ENCODE peak calls at places on chromosome 16, in eight cellular contexts. One of them, this sample, is unnamed.

GRCh38 chr16:10871157-10871991 is 5.6 kb upstream of the CIITA start:
- DNase-seq in mucosa of descending colon: peak
- DNase-seq in A549: no peak
- DNase-seq in AG10803: peak
- DNase-seq in GM04504: peak
- DNase-seq in fibroblast of mammary gland: peak
- DNase-seq in lower lobe of right lung: peak
- DNase-seq in GM04503: peak
- DNase-seq in this sample: peak

GRCh38 chr16:27471661-27472060 is 69.7 kb downstream of the IL21R start:
- DNase-seq in A549: no peak
- DNase-seq in fibroblast of mammary gland: no peak
- DNase-seq in GM04503: no peak
- DNase-seq in mucosa of descending colon: no peak
- DNase-seq in AG10803: no peak
- DNase-seq in lower lobe of right lung: no peak
- DNase-seq in GM04504: no peak
- DNase-seq in this sample: no peak

GRCh38 chr16:80489173-80489572 is 51.6 kb upstream of the DYNLRB2 start:
- DNase-seq in GM04504: no peak
- DNase-seq in A549: no peak
- DNase-seq in lower lobe of right lung: no peak
- DNase-seq in GM04503: no peak
- DNase-seq in mucosa of descending colon: no peak
- DNase-seq in fibroblast of mammary gland: no peak
- DNase-seq in AG10803: no peak
- DNase-seq in this sample: no peak

GRCh38 chr16:11361751-11362742 is 16.8 kb downstream of the RMI2 start:
- DNase-seq in A549: no peak
- DNase-seq in mucosa of descending colon: peak
- DNase-seq in AG10803: no peak
- DNase-seq in GM04504: no peak
- DNase-seq in lower lobe of right lung: no peak
- DNase-seq in fibroblast of mammary gland: peak
- DNase-seq in GM04503: no peak
- DNase-seq in this sample: no peak

GRCh38 chr16:54446639-54447038 is 160.1 kb upstream of the IRX3 start:
- DNase-seq in lower lobe of right lung: no peak
- DNase-seq in GM04504: peak
- DNase-seq in fibroblast of mammary gland: peak
- DNase-seq in A549: no peak
- DNase-seq in AG10803: peak
- DNase-seq in GM04503: peak
- DNase-seq in mucosa of descending colon: no peak
- DNase-seq in this sample: no peak

GRCh38 chr16:50428742-50429141 is 60.0 kb upstream of the BRD7 start:
- DNase-seq in lower lobe of right lung: no peak
- DNase-seq in AG10803: no peak
- DNase-seq in A549: no peak
- DNase-seq in GM04504: no peak
- DNase-seq in GM04503: no peak
- DNase-seq in fibroblast of mammary gland: no peak
- DNase-seq in mucosa of descending colon: no peak
- DNase-seq in this sample: no peak

GRCh38 chr16:50267151-50267631 is 840 bp downstream of the ADCY7 start:
- DNase-seq in fibroblast of mammary gland: no peak
- DNase-seq in mucosa of descending colon: no peak
- DNase-seq in lower lobe of right lung: peak
- DNase-seq in GM04504: no peak
- DNase-seq in AG10803: no peak
- DNase-seq in A549: no peak
- DNase-seq in GM04503: no peak
- DNase-seq in this sample: no peak

GRCh38 chr16:23670137-23670776 is 8.4 kb upstream of the PLK1 start:
- DNase-seq in fibroblast of mammary gland: peak
- DNase-seq in GM04504: peak
- DNase-seq in AG10803: peak
- DNase-seq in mucosa of descending colon: no peak
- DNase-seq in A549: no peak
- DNase-seq in lower lobe of right lung: no peak
- DNase-seq in GM04503: peak
- DNase-seq in this sample: no peak

GRCh38 chr16:15587152-15587825 is 55.7 kb downstream of the MARF1 start:
- DNase-seq in lower lobe of right lung: no peak
- DNase-seq in A549: no peak
- DNase-seq in fibroblast of mammary gland: no peak
- DNase-seq in GM04503: no peak
- DNase-seq in AG10803: no peak
- DNase-seq in GM04504: no peak
- DNase-seq in mucosa of descending colon: no peak
- DNase-seq in this sample: no peak

GRCh38 chr16:67181346-67181745 is 2.4 kb downstream of the MATCAP1 start:
- DNase-seq in AG10803: peak
- DNase-seq in lower lobe of right lung: no peak
- DNase-seq in GM04504: peak
- DNase-seq in GM04503: peak
- DNase-seq in A549: no peak
- DNase-seq in mucosa of descending colon: no peak
- DNase-seq in fibroblast of mammary gland: peak
- DNase-seq in this sample: no peak

GRCh38 chr16:11167581-11167980 is 88.4 kb downstream of the SOCS1 start:
- DNase-seq in AG10803: no peak
- DNase-seq in GM04504: no peak
- DNase-seq in fibroblast of mammary gland: no peak
- DNase-seq in lower lobe of right lung: no peak
- DNase-seq in GM04503: no peak
- DNase-seq in A549: no peak
- DNase-seq in mucosa of descending colon: no peak
- DNase-seq in this sample: no peak

GRCh38 chr16:17382514-17382913 is 88.2 kb downstream of the XYLT1 start:
- DNase-seq in GM04503: no peak
- DNase-seq in AG10803: no peak
- DNase-seq in GM04504: no peak
- DNase-seq in fibroblast of mammary gland: no peak
- DNase-seq in A549: no peak
- DNase-seq in mucosa of descending colon: no peak
- DNase-seq in lower lobe of right lung: no peak
- DNase-seq in this sample: no peak

GRCh38 chr16:23009075-23009474 is 140.2 kb downstream of the USP31 start:
- DNase-seq in AG10803: no peak
- DNase-seq in GM04504: no peak
- DNase-seq in A549: no peak
- DNase-seq in mucosa of descending colon: no peak
- DNase-seq in fibroblast of mammary gland: no peak
- DNase-seq in GM04503: no peak
- DNase-seq in lower lobe of right lung: no peak
- DNase-seq in this sample: no peak

GRCh38 chr16:23905027-23905426 is 69.2 kb downstream of the PRKCB start:
- DNase-seq in GM04504: peak
- DNase-seq in AG10803: peak
- DNase-seq in GM04503: peak
- DNase-seq in fibroblast of mammary gland: no peak
- DNase-seq in A549: peak
- DNase-seq in mucosa of descending colon: no peak
- DNase-seq in lower lobe of right lung: peak
- DNase-seq in this sample: peak

GRCh38 chr16:49352923-49353322 is 20.7 kb upstream of the C16orf78 start:
- DNase-seq in GM04504: no peak
- DNase-seq in A549: no peak
- DNase-seq in mucosa of descending colon: no peak
- DNase-seq in lower lobe of right lung: no peak
- DNase-seq in AG10803: peak
- DNase-seq in fibroblast of mammary gland: peak
- DNase-seq in GM04503: no peak
- DNase-seq in this sample: no peak

GRCh38 chr16:88691924-88692560 is 5.7 kb upstream of the SNAI3 start:
- DNase-seq in mucosa of descending colon: no peak
- DNase-seq in AG10803: no peak
- DNase-seq in A549: no peak
- DNase-seq in GM04504: no peak
- DNase-seq in fibroblast of mammary gland: no peak
- DNase-seq in lower lobe of right lung: peak
- DNase-seq in GM04503: no peak
- DNase-seq in this sample: no peak

GRCh38 chr16:46618516-46618915 is 2.7 kb downstream of the SHCBP1 start:
- DNase-seq in mucosa of descending colon: no peak
- DNase-seq in lower lobe of right lung: no peak
- DNase-seq in fibroblast of mammary gland: no peak
- DNase-seq in A549: no peak
- DNase-seq in GM04503: no peak
- DNase-seq in GM04504: no peak
- DNase-seq in AG10803: no peak
- DNase-seq in this sample: no peak

GRCh38 chr16:75288596-75289120 is 37.2 kb upstream of the BCAR1 start:
- DNase-seq in GM04504: no peak
- DNase-seq in lower lobe of right lung: no peak
- DNase-seq in fibroblast of mammary gland: no peak
- DNase-seq in A549: no peak
- DNase-seq in mucosa of descending colon: no peak
- DNase-seq in AG10803: no peak
- DNase-seq in GM04503: no peak
- DNase-seq in this sample: no peak

GRCh38 chr16:11271610-11272009 is 1.8 kb downstream of the PRM3 start:
- DNase-seq in A549: no peak
- DNase-seq in GM04504: no peak
- DNase-seq in fibroblast of mammary gland: no peak
- DNase-seq in lower lobe of right lung: no peak
- DNase-seq in GM04503: no peak
- DNase-seq in mucosa of descending colon: no peak
- DNase-seq in AG10803: no peak
- DNase-seq in this sample: no peak

GRCh38 chr16:55035037-55035436 is 104.4 kb downstream of the IRX5 start:
- DNase-seq in fibroblast of mammary gland: peak
- DNase-seq in A549: peak
- DNase-seq in lower lobe of right lung: peak
- DNase-seq in AG10803: no peak
- DNase-seq in mucosa of descending colon: peak
- DNase-seq in GM04503: no peak
- DNase-seq in GM04504: no peak
- DNase-seq in this sample: peak

GRCh38 chr16:79598341-79599181 is 2.0 kb downstream of the MAF start:
- DNase-seq in A549: peak
- DNase-seq in GM04504: no peak
- DNase-seq in lower lobe of right lung: peak
- DNase-seq in fibroblast of mammary gland: peak
- DNase-seq in AG10803: peak
- DNase-seq in mucosa of descending colon: peak
- DNase-seq in GM04503: no peak
- DNase-seq in this sample: no peak

GRCh38 chr16:88721815-88722755 is 15.8 kb downstream of the CTU2 start:
- DNase-seq in fibroblast of mammary gland: no peak
- DNase-seq in AG10803: no peak
- DNase-seq in A549: no peak
- DNase-seq in mucosa of descending colon: no peak
- DNase-seq in GM04503: no peak
- DNase-seq in GM04504: no peak
- DNase-seq in lower lobe of right lung: no peak
- DNase-seq in this sample: no peak

GRCh38 chr16:57619133-57619605 is 9.3 kb upstream of the ADGRG1 start:
- DNase-seq in mucosa of descending colon: no peak
- DNase-seq in A549: no peak
- DNase-seq in lower lobe of right lung: no peak
- DNase-seq in GM04504: no peak
- DNase-seq in GM04503: no peak
- DNase-seq in AG10803: no peak
- DNase-seq in fibroblast of mammary gland: no peak
- DNase-seq in this sample: no peak

GRCh38 chr16:5228369-5228768 is 130.8 kb upstream of the EEF2KMT start:
- DNase-seq in lower lobe of right lung: no peak
- DNase-seq in GM04504: no peak
- DNase-seq in mucosa of descending colon: no peak
- DNase-seq in GM04503: no peak
- DNase-seq in fibroblast of mammary gland: no peak
- DNase-seq in A549: no peak
- DNase-seq in AG10803: no peak
- DNase-seq in this sample: no peak

GRCh38 chr16:70457446-70457845 is 3.1 kb downstream of the FCSK start:
- DNase-seq in fibroblast of mammary gland: no peak
- DNase-seq in lower lobe of right lung: no peak
- DNase-seq in GM04504: no peak
- DNase-seq in AG10803: no peak
- DNase-seq in A549: no peak
- DNase-seq in GM04503: no peak
- DNase-seq in mucosa of descending colon: no peak
- DNase-seq in this sample: no peak

This sample was measured in amniotic stem cell.